ENCODE peak calls at places on chromosomes 11 and 22, in five cellular contexts. R, J, E, Z and F are unnamed samples.

GRCh38 chr11:17810736-17811135 is 76.2 kb downstream of the KCNC1 start:
- DNase-seq in J (peak; percentile 55), R (no peak), Z (no peak), E (no peak), F (no peak)

GRCh38 chr22:46047841-46048595 is 71.1 kb upstream of the WNT7B start:
- DNase-seq in J (peak; percentile 39), R (no peak), E (no peak), Z (peak; percentile 34), F (peak; percentile 47)

GRCh38 chr11:126355324-126355925 is at the start of gene ST3GAL4:
- DNase-seq in J (peak; percentile 75), Z (peak; percentile 75), E (no peak), R (peak; percentile 74), F (peak; percentile 90)

GRCh38 chr11:121665211-121665838 is 212.6 kb upstream of the SORL1-AS1 start:
- DNase-seq in E (no peak), J (no peak), R (no peak), Z (no peak), F (no peak)

GRCh38 chr11:14449302-14449714 is 50.3 kb downstream of the COPB1 start:
- DNase-seq in R (no peak), J (no peak), E (no peak), Z (no peak), F (no peak)

GRCh38 chr11:12161137-12161536 is 50.7 kb downstream of the MICAL2 start:
- DNase-seq in E (no peak), J (no peak), R (no peak), Z (no peak), F (no peak)

GRCh38 chr11:57131080-57131790 is 50.5 kb upstream of the LRRC55 start:
- DNase-seq in Z (no peak), R (no peak), J (peak; percentile 36), E (peak; percentile 8), F (no peak)

GRCh38 chr11:117097567-117098268 is 510 bp downstream of the SIK3 start:
- DNase-seq in E (no peak), Z (no peak), J (no peak), R (peak; percentile 27), F (no peak)

GRCh38 chr22:47125603-47126002 is 363.2 kb downstream of the TBC1D22A start:
- DNase-seq in Z (no peak), E (no peak), J (no peak), R (peak; percentile 28), F (peak; percentile 73)

GRCh38 chr11:7936615-7937014 is 4.9 kb downstream of the OR10A3 start:
- DNase-seq in Z (no peak), E (peak; percentile 32), R (no peak), J (no peak), F (no peak)

GRCh38 chr11:19419021-19419750 is 178.4 kb upstream of the E2F8 start:
- DNase-seq in J (no peak), E (no peak), R (no peak), Z (no peak), F (no peak)

GRCh38 chr11:48019230-48019584 is 38.8 kb downstream of the PTPRJ start:
- DNase-seq in E (no peak), R (no peak), J (no peak), Z (no peak), F (no peak)

GRCh38 chr11:43917851-43918250 is 24.6 kb upstream of the C11orf96 start:
- DNase-seq in E (no peak), Z (no peak), R (no peak), J (no peak), F (no peak)

GRCh38 chr11:1531961-1532586 is 40.0 kb downstream of the DUSP8 start:
- DNase-seq in J (peak; percentile 84), R (no peak), E (no peak), Z (no peak), F (no peak)

DNA sequence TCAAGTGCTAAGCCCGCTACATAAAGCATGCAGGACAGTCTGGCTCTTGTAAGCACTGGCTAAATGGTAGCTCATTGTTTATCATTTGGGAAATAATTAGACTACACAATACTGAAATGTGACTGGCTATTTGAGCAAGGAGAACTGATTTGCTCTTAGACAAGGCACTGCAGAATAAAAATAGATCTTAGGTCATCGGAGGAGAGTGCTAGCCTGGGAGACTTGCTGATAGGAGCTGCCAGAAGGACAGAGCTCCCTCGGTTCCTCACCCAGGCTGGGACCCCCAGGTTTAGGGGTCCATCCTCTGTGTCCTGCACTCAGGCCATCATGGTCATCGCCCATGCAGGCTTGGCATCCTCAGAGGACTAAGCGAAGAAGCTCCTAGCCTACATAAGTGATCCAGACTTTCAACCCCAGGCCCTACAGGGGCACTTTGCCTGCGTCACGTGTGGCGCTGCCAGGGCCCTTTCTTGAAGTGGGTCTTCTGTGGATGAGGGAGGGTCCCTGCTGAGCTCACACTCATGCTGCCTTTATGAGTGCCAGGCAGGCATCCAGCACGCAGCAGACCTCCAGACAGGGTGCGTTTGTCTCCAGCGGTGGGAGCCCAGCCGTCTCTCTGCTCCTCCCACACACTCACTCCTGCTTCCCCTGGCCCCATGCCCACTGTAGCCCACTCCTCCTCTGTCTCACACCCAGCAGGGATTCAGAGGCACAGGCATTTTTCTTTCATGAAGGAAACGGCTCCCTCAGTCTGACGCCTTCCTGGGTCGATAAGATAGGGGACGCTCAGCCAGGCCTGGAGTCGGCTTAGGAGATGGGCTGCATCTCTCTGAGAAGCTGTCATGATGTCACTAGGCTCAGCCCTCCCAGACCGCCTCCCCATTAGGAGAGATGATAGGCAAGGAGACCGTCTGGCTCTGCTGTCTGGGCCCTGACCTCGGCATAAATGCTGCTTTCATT is 184.1 kb upstream of the NCAM1 start:
- DNase-seq in J (no peak), E (no peak), R (no peak), Z (no peak), F (no peak)
- TF ChIP-seq CTCF in J (no peak), E (no peak), R (no peak), Z (no peak), F (no peak)

DNA sequence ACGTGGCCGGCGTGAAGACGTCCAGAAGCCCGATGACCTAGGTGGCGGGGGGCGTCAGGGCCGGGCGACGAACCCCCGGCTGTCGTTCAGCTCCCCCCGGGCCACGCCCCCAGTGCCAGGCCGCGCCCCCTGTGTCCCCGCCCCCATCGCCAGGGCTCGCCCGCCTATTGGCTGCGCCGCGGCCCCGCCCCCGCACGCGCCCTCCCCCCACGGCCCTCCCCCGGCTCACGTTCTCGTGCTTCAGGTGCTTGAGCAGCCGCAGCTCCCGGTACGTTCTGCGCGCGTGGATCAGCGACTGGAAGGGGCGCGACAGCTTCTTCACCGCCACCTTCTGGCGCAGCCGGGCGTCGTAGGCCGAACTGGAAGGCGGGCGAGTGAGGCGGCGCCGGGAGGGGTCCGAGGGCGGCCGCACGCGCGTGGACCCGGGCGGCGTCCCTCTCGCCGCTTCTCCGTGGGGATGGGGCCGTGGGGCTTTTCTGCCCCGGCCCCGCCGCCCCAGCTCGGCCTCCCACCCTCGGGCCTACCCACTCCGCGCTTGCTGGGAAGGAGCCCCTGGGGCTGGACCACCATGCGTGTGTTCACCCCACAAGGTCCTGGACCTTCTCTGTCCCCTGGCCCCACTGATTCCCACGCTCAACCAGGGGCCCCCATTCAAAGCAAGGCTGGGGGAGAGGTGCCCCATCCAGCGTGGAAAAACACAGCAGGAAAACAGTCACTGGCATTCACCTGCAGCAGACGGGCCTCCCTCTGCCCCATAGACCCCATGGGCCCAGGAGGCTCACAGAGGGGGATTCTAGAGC is 2.4 kb downstream of the MAPK11 start:
- DNase-seq in R (no peak), J (peak; percentile 74), Z (no peak), E (no peak), F (no peak)
- TF ChIP-seq CTCF in R (no peak), J (no peak), Z (peak; percentile 36), E (peak; percentile 37), F (peak; percentile 55)

GRCh38 chr11:9385288-9385902 is 943 bp downstream of the IPO7 start:
- DNase-seq in Z (no peak), E (no peak), R (peak; percentile 43), J (no peak), F (no peak)
- TF ChIP-seq CTCF in Z (peak; percentile 16), E (no peak), R (no peak), J (no peak), F (peak; percentile 5)

GRCh38 chr11:59918987-59919589 is 19.1 kb upstream of the OOSP1 start:
- DNase-seq in Z (no peak), J (no peak), R (peak; percentile 15), E (peak; percentile 37), F (no peak)
- TF ChIP-seq CTCF in Z (peak; percentile 82), J (peak; percentile 30), R (peak; percentile 45), E (peak; percentile 79), F (peak; percentile 73)

DNA sequence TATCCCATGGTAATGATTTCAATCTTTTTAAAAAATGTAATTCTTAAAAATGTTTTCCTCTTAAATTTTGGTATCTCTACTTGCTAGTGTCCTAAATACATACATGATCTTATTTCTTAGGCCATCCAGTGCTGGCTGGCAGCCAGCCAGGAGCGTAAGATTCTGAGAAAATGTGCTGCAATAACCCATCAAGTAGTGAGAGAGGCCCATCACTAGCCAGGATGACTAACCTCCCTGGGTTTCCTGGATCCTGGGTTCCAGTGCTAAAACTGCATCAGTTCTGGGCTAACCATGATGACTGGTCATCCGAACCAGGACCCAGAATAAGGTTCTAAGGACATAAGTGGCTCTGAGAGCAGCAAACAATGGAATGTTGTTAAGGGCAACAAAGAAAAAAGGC is 15.7 kb upstream of the UCP3 start:
- DNase-seq in J (no peak), R (no peak), Z (no peak), E (no peak), F (no peak)
- TF ChIP-seq CTCF in J (no peak), R (no peak), Z (no peak), E (no peak), F (no peak)